ENCODE peak calls at places on chromosomes 7 and 10, in five cellular contexts. One of them, this sample, is unnamed.

GRCh38 chr10:79022565-79023488 is 45.9 kb upstream of the ZMIZ1 start:
- DNase-seq in K562: peak
- DNase-seq in SK-N-SH: peak
- DNase-seq in HCT116: peak
- DNase-seq in HepG2: peak
- DNase-seq in this sample: peak

GRCh38 chr7:92880212-92881090 is 44.1 kb upstream of the CDK6 start:
- DNase-seq in K562: no peak
- DNase-seq in SK-N-SH: peak
- DNase-seq in HCT116: peak
- DNase-seq in HepG2: peak
- DNase-seq in this sample: peak

GRCh38 chr10:86234553-86235270 is 131.9 kb downstream of the GRID1 start:
- DNase-seq in K562: no peak
- DNase-seq in SK-N-SH: no peak
- DNase-seq in HCT116: no peak
- DNase-seq in HepG2: no peak
- DNase-seq in this sample: no peak

GRCh38 chr7:47946581-47947354 is 1.5 kb downstream of the PKD1L1 start:
- DNase-seq in K562: no peak
- DNase-seq in SK-N-SH: no peak
- DNase-seq in HCT116: no peak
- DNase-seq in HepG2: no peak
- DNase-seq in this sample: no peak

GRCh38 chr10:16442914-16443313 is 6.1 kb downstream of the PTER start:
- DNase-seq in K562: no peak
- DNase-seq in SK-N-SH: no peak
- DNase-seq in HCT116: no peak
- DNase-seq in HepG2: no peak
- DNase-seq in this sample: no peak

GRCh38 chr7:5494683-5495561 is 71.3 kb upstream of the TNRC18 start:
- DNase-seq in K562: peak
- DNase-seq in SK-N-SH: peak
- DNase-seq in HCT116: peak
- DNase-seq in HepG2: peak
- DNase-seq in this sample: peak

GRCh38 chr7:44275146-44275545 is 50.2 kb downstream of the CAMK2B start:
- DNase-seq in K562: no peak
- DNase-seq in SK-N-SH: no peak
- DNase-seq in HCT116: no peak
- DNase-seq in HepG2: no peak
- DNase-seq in this sample: no peak

GRCh38 chr7:90834771-90835170 is 238.7 kb downstream of the CDK14 start:
- DNase-seq in K562: no peak
- DNase-seq in SK-N-SH: no peak
- DNase-seq in HCT116: no peak
- DNase-seq in HepG2: no peak
- DNase-seq in this sample: no peak

GRCh38 chr10:18738835-18739234 is 79.6 kb downstream of the ARL5B start:
- DNase-seq in K562: no peak
- DNase-seq in SK-N-SH: no peak
- DNase-seq in HCT116: no peak
- DNase-seq in HepG2: no peak
- DNase-seq in this sample: no peak

GRCh38 chr10:1152386-1153252 is 96.4 kb downstream of the WDR37 start:
- DNase-seq in K562: no peak
- DNase-seq in SK-N-SH: no peak
- DNase-seq in HCT116: no peak
- DNase-seq in HepG2: no peak
- DNase-seq in this sample: no peak

GRCh38 chr10:30893208-30893607 is 138.5 kb downstream of the ZNF438 start:
- DNase-seq in K562: no peak
- DNase-seq in SK-N-SH: no peak
- DNase-seq in HCT116: no peak
- DNase-seq in HepG2: no peak
- DNase-seq in this sample: no peak

GRCh38 chr7:47153076-47153475 is 428.8 kb downstream of the TNS3 start:
- DNase-seq in K562: no peak
- DNase-seq in SK-N-SH: no peak
- DNase-seq in HCT116: no peak
- DNase-seq in HepG2: peak
- DNase-seq in this sample: no peak

GRCh38 chr10:94076325-94076841 is 82.7 kb downstream of the PLCE1 start:
- DNase-seq in K562: no peak
- DNase-seq in SK-N-SH: peak
- DNase-seq in HCT116: no peak
- DNase-seq in HepG2: peak
- DNase-seq in this sample: no peak

GRCh38 chr10:130930821-130931220 is 380.7 kb downstream of the TCERG1L start:
- DNase-seq in K562: no peak
- DNase-seq in SK-N-SH: no peak
- DNase-seq in HCT116: no peak
- DNase-seq in HepG2: no peak
- DNase-seq in this sample: no peak

GRCh38 chr7:107788662-107789061 is 14.4 kb downstream of the SLC26A3 start:
- DNase-seq in K562: no peak
- DNase-seq in SK-N-SH: no peak
- DNase-seq in HCT116: no peak
- DNase-seq in HepG2: no peak
- DNase-seq in this sample: no peak

GRCh38 chr7:143901360-143901709 is 641 bp downstream of the TCAF1 start:
- DNase-seq in K562: no peak
- DNase-seq in SK-N-SH: no peak
- DNase-seq in HCT116: no peak
- DNase-seq in HepG2: peak
- DNase-seq in this sample: no peak

GRCh38 chr10:71078454-71079145 is 133.8 kb upstream of the UNC5B start:
- DNase-seq in K562: no peak
- DNase-seq in SK-N-SH: no peak
- DNase-seq in HCT116: no peak
- DNase-seq in HepG2: no peak
- DNase-seq in this sample: no peak

GRCh38 chr10:114543456-114543855 is 114.6 kb downstream of the ABLIM1 start:
- DNase-seq in K562: no peak
- DNase-seq in SK-N-SH: no peak
- DNase-seq in HCT116: no peak
- DNase-seq in HepG2: no peak
- DNase-seq in this sample: no peak

GRCh38 chr10:127993281-127993680 is 86.4 kb downstream of the PTPRE start:
- DNase-seq in K562: no peak
- DNase-seq in SK-N-SH: no peak
- DNase-seq in HCT116: no peak
- DNase-seq in HepG2: no peak
- DNase-seq in this sample: no peak
- TF ChIP-seq JUND in K562: no peak
- TF ChIP-seq JUND in SK-N-SH: no peak
- TF ChIP-seq JUND in HCT116: no peak
- TF ChIP-seq JUND in HepG2: no peak
- TF ChIP-seq JUND in this sample: no peak

GRCh38 chr7:3899559-3899991 is 598.5 kb downstream of the SDK1 start:
- DNase-seq in K562: no peak
- DNase-seq in SK-N-SH: no peak
- DNase-seq in HCT116: no peak
- DNase-seq in HepG2: no peak
- DNase-seq in this sample: no peak
- TF ChIP-seq JUND in K562: no peak
- TF ChIP-seq JUND in SK-N-SH: no peak
- TF ChIP-seq JUND in HCT116: no peak
- TF ChIP-seq JUND in HepG2: no peak
- TF ChIP-seq JUND in this sample: no peak

GRCh38 chr7:138889566-138889965 is 91.6 kb upstream of the ATP6V0A4 start:
- DNase-seq in K562: no peak
- DNase-seq in SK-N-SH: no peak
- DNase-seq in HCT116: no peak
- DNase-seq in HepG2: peak
- DNase-seq in this sample: no peak

GRCh38 chr7:138887872-138888656 is 90.1 kb upstream of the ATP6V0A4 start:
- DNase-seq in K562: no peak
- DNase-seq in SK-N-SH: no peak
- DNase-seq in HCT116: no peak
- DNase-seq in HepG2: no peak
- DNase-seq in this sample: no peak

GRCh38 chr7:138886501-138886917 is 88.5 kb upstream of the ATP6V0A4 start:
- DNase-seq in K562: peak
- DNase-seq in SK-N-SH: peak
- DNase-seq in HCT116: peak
- DNase-seq in HepG2: peak
- DNase-seq in this sample: peak

GRCh38 chr7:138885383-138886147 is 87.6 kb upstream of the ATP6V0A4 start:
- DNase-seq in K562: peak
- DNase-seq in SK-N-SH: no peak
- DNase-seq in HCT116: no peak
- DNase-seq in HepG2: no peak
- DNase-seq in this sample: no peak

DNA sequence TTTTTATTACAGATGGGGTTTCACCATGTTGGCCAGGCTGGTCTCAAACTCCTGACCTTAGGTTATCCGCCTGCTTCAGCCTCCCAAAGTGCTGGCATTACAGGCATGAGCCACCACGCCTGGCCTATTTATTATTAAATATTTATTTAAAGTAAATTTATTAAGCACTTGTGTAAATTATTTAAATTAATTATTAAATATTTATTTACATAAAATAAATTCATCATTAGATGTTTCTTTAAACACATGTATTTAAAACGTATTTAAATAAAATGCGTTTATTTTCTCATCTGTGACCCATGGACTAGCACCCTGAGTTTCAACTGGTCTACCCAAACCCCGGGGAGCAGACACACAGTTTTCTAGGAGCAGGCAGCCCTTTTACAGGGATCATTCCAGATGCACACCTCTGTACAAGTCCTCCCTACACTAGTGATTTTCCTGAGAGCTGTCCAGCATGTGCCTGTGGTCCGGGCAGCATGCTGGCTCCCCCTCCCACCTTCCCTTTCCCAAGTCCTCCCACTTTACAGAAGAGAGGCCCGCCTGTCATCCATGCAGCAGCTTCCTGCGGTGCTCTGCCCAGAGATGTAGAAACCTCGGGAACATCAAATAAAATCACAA is 89.2 kb upstream of the ATP6V0A4 start:
- DNase-seq in K562: no peak
- DNase-seq in SK-N-SH: no peak
- DNase-seq in HCT116: no peak
- DNase-seq in HepG2: no peak
- DNase-seq in this sample: no peak
- TF ChIP-seq JUND in K562: no peak
- TF ChIP-seq JUND in SK-N-SH: no peak
- TF ChIP-seq JUND in HCT116: no peak
- TF ChIP-seq JUND in HepG2: no peak
- TF ChIP-seq JUND in this sample: no peak

DNA sequence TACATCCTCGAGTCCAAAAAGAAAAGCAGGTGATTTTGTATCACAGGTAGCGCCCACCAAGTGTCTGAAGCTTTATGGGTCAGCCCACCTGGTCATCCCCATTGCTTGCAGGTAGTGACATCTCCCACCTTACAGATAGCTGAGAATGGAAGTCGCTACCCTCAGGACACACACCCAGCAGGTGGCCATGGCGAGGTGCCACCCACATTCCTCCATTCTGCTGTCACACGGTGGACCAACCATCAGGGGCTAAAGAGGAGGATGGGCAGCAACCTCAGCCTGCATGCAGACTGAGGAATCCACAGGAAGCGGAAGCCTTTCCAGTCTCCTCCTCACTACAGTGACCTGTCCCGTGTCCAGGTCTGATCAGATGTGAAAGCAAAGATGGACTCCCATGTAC is 162.8 kb downstream of the PAXIP1 start:
- DNase-seq in K562: no peak
- DNase-seq in SK-N-SH: no peak
- DNase-seq in HCT116: no peak
- DNase-seq in HepG2: no peak
- DNase-seq in this sample: no peak
- TF ChIP-seq JUND in K562: no peak
- TF ChIP-seq JUND in SK-N-SH: no peak
- TF ChIP-seq JUND in HCT116: no peak
- TF ChIP-seq JUND in HepG2: no peak
- TF ChIP-seq JUND in this sample: no peak

GRCh38 chr7:142308326-142308725 is 50.5 kb upstream of the PRSS58 start:
- DNase-seq in K562: no peak
- DNase-seq in SK-N-SH: no peak
- DNase-seq in HCT116: no peak
- DNase-seq in HepG2: no peak
- DNase-seq in this sample: no peak
- TF ChIP-seq JUND in K562: no peak
- TF ChIP-seq JUND in SK-N-SH: no peak
- TF ChIP-seq JUND in HCT116: no peak
- TF ChIP-seq JUND in HepG2: no peak
- TF ChIP-seq JUND in this sample: no peak

GRCh38 chr7:156732091-156732621 is 91.6 kb downstream of the RNF32 start:
- DNase-seq in K562: no peak
- DNase-seq in SK-N-SH: no peak
- DNase-seq in HCT116: no peak
- DNase-seq in HepG2: no peak
- DNase-seq in this sample: no peak
- TF ChIP-seq JUND in K562: no peak
- TF ChIP-seq JUND in SK-N-SH: no peak
- TF ChIP-seq JUND in HCT116: no peak
- TF ChIP-seq JUND in HepG2: no peak
- TF ChIP-seq JUND in this sample: no peak

DNA sequence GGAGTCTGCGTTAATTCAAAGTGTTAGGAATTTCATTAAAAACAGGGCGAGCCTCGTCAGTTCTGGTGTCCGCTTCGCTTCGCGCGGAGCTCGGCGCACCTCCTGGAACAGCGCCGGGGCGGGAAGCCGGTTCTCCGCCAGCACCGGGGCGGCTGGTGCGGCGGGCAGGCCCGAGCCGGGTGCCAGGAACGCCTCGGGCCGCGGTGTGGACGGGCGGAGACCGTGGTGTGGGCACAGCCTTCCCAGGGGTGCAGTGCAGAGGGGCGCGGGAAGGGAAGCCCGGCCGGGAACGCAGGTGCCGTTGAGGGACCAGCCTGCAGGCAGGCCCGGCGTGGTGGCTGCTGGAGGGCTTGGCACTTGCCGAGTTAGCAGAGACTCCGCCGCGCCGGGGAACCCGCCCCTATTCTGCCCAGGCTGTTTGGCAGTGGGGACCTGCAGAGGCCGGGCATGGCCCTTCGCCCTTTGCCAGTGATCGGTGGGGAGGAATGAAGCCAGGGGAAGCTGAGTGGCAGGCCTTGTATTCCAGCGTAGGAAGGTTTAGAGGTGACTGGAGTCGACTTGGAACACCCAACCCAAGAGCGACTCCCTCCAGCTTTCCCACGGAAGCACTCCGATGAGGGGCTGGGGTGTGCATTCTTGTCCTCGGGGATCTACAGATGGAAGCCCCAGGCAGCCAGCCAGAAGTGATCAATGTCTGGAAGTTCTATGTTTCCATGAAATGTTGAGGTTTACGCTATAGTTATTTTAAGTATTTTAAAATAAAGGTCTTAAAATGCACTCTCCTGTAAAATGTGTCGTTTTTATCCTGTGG is 929 bp upstream of the RHEB start:
- DNase-seq in K562: no peak
- DNase-seq in SK-N-SH: peak
- DNase-seq in HCT116: no peak
- DNase-seq in HepG2: no peak
- DNase-seq in this sample: peak
- TF ChIP-seq JUND in K562: no peak
- TF ChIP-seq JUND in SK-N-SH: no peak
- TF ChIP-seq JUND in HCT116: no peak
- TF ChIP-seq JUND in HepG2: no peak
- TF ChIP-seq JUND in this sample: no peak

This sample was measured in T47D.